ENCODE peak calls at places on chromosomes 6 and 20, in eight cellular contexts. O, Z, U, E, A, B, Y and T are unnamed samples.

GRCh38 chr6:164006459-164006858 is 591.9 kb downstream of the QKI start:
- DNase-seq in O (no peak), Z (no peak), U (no peak), E (no peak), A (no peak), B (no peak), Y (no peak), T (no peak)

GRCh38 chr6:84645000-84645399 is 119.4 kb downstream of the TBX18 start:
- DNase-seq in O (no peak), Z (no peak), U (no peak), E (no peak), A (peak; percentile 92), B (no peak), Y (no peak), T (no peak)

GRCh38 chr20:53895385-53895755 is 175.0 kb downstream of the BCAS1 start:
- DNase-seq in O (no peak), Z (no peak), U (no peak), E (no peak), A (no peak), B (no peak), Y (no peak), T (no peak)

GRCh38 chr6:79077680-79078056 is 386 bp downstream of the PHIP start:
- DNase-seq in O (no peak), Z (no peak), U (no peak), E (no peak), A (no peak), B (no peak), Y (no peak), T (no peak)

GRCh38 chr6:11535801-11536230 is 1.7 kb upstream of the TMEM170B start:
- DNase-seq in O (no peak), Z (peak; percentile 16), U (no peak), E (no peak), A (peak; percentile 58), B (peak; percentile 44), Y (no peak), T (no peak)

GRCh38 chr6:75557068-75557467 is 44.6 kb upstream of the SENP6 start:
- DNase-seq in O (no peak), Z (no peak), U (no peak), E (no peak), A (no peak), B (no peak), Y (no peak), T (no peak)

GRCh38 chr20:15760217-15760567 is 813.1 kb downstream of the KIF16B start:
- DNase-seq in O (no peak), Z (no peak), U (no peak), E (no peak), A (no peak), B (no peak), Y (no peak), T (no peak)

GRCh38 chr6:45687570-45687969 is 309.8 kb upstream of the SUPT3H start:
- DNase-seq in O (no peak), Z (no peak), U (no peak), E (no peak), A (no peak), B (no peak), Y (no peak), T (no peak)

GRCh38 chr20:49886571-49887203 is 28.6 kb downstream of the SPATA2 start:
- DNase-seq in O (no peak), Z (no peak), U (no peak), E (no peak), A (no peak), B (no peak), Y (no peak), T (no peak)